ENCODE peak calls at places on chromosomes 5 and 9, in six cellular contexts. N is GM20000, Q is PC-3, M is astrocyte of the cerebellum, R is H9, K is left ventricle myocardium inferior. A is an unnamed sample.

GRCh38 chr5:1817261-1818043 is 16.2 kb downstream of the NDUFS6 start:
- DNase-seq in Q (no peak), K (no peak), R (no peak), M (no peak), N (no peak), A (no peak)

GRCh38 chr5:112933651-112934365 is 11.8 kb upstream of the REEP5 start:
- DNase-seq in K (no peak), R (no peak), N (no peak), Q (peak), M (no peak), A (no peak)

GRCh38 chr9:68692519-68692918 is 12.5 kb upstream of the PIP5K1B start:
- DNase-seq in M (no peak), K (no peak), R (no peak), N (no peak), Q (no peak), A (no peak)

GRCh38 chr9:86329649-86330048 is 24.6 kb downstream of the TUT7 start:
- DNase-seq in N (no peak), M (no peak), Q (no peak), K (no peak), R (no peak), A (no peak)

GRCh38 chr9:134290603-134291451 is 35.4 kb upstream of the RXRA start:
- DNase-seq in R (no peak), K (peak), N (no peak), M (no peak), Q (no peak), A (no peak)

GRCh38 chr9:119368681-119369581 is at the start of gene BRINP1:
- DNase-seq in M (peak), Q (no peak), N (no peak), K (peak), R (peak), A (peak)

GRCh38 chr5:160181965-160182622 is 47.2 kb upstream of the FABP6 start:
- DNase-seq in M (no peak), Q (peak), R (no peak), K (no peak), N (no peak), A (peak)

GRCh38 chr5:135535820-135536801 is at the start of gene NEUROG1:
- DNase-seq in R (peak), M (no peak), K (no peak), Q (no peak), N (no peak), A (peak)

GRCh38 chr5:149757186-149757950 is 27.3 kb downstream of the PPARGC1B start:
- DNase-seq in N (no peak), K (no peak), M (no peak), Q (no peak), R (no peak), A (peak)

GRCh38 chr5:106755789-106756188 is 914.9 kb downstream of the EFNA5 start:
- DNase-seq in M (no peak), N (no peak), Q (no peak), R (no peak), K (no peak), A (no peak)

GRCh38 chr9:130995399-130995941 is 13.5 kb upstream of the LAMC3 start:
- DNase-seq in K (peak), R (no peak), Q (peak), M (peak), N (no peak), A (peak)

GRCh38 chr9:98057095-98057799 is 715 bp downstream of the NANS start:
- DNase-seq in R (no peak), K (no peak), N (no peak), M (no peak), Q (no peak), A (no peak)

DNA sequence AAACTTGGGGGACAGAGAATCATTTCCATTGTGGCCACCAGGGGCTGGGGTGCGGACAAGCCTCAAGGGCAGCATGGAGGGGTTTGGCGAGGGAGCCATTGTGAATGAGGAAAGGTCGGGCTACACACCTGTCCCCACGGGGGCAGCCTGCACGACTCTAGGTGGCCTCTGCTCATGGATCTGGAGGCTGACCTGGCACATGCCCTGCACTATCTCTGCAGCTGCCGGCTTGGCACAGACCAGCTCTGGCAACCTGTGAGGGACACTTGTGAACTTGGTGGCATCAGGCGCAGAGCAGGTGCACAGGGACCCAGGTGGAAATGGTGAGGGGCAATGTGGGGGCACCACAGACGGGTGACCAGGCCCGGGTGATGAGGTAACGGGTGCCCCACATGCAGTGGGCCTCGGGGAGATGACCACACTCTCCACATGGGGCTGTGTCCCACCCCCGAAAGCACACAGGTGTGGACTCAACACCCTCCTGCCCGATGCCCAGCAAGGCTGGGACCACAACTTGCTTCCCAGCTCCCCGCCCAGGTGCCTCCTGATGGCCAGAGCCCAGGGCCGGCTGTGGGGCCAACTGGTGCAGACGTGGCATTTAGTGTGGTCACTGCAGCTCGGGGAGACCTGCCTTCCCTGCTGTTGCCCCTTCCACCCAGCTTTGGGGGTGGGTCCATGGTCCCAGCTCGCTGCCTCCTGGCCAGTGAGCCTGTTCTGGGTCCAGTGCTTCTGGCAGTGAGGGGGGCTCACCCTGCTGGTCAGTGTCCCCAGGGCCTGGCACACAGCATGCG is 60.9 kb upstream of the UBAC1 start:
- DNase-seq in N (no peak), Q (no peak), M (no peak), R (peak), K (peak), A (no peak)
- TF ChIP-seq CTCF in N (no peak), Q (peak), M (peak), R (peak), K (peak), A (no peak)

GRCh38 chr5:94562327-94562971 is 56.0 kb downstream of the KIAA0825 start:
- DNase-seq in R (no peak), Q (peak), M (no peak), N (no peak), K (no peak), A (peak)

DNA sequence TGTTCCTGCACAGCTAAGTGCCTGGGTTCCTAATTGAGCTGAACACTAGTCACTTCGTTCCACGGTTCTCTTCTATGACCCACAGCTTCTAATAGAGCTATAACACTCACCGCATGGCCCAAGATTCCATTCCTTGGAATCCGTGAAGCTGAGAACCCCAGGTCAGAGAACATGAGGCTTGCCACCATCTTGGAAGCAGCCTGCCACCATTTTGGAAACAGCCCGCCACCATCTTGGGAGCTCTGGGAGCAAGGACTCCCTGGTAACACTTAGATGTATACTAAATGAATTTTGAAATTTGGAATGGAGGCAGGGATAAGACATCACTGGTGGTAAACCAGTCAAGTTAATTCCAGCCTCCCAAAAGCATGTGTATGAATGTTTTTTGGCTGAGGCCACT is 60.4 kb downstream of the KIAA0825 start:
- DNase-seq in K (no peak), Q (no peak), R (no peak), M (no peak), N (no peak), A (no peak)
- TF ChIP-seq CTCF in K (no peak), Q (no peak), R (no peak), M (no peak), N (no peak), A (no peak)

GRCh38 chr5:36459191-36460135 is 146.9 kb upstream of the SLC1A3 start:
- DNase-seq in Q (peak), K (no peak), N (no peak), M (no peak), R (peak), A (peak)
- TF ChIP-seq CTCF in Q (peak), K (no peak), N (no peak), M (peak), R (peak), A (peak)

GRCh38 chr9:18438300-18438925 is 35.5 kb upstream of the ADAMTSL1 start:
- DNase-seq in R (peak), N (no peak), Q (no peak), K (peak), M (no peak), A (no peak)

GRCh38 chr9:18442629-18443491 is 31.1 kb upstream of the ADAMTSL1 start:
- DNase-seq in Q (peak), M (peak), R (peak), N (peak), K (peak), A (peak)

GRCh38 chr9:18441245-18441644 is 32.7 kb upstream of the ADAMTSL1 start:
- DNase-seq in K (no peak), Q (no peak), R (no peak), N (peak), M (no peak), A (no peak)

GRCh38 chr9:18438951-18439350 is 35.0 kb upstream of the ADAMTSL1 start:
- DNase-seq in M (no peak), Q (no peak), R (no peak), N (no peak), K (no peak), A (no peak)

DNA sequence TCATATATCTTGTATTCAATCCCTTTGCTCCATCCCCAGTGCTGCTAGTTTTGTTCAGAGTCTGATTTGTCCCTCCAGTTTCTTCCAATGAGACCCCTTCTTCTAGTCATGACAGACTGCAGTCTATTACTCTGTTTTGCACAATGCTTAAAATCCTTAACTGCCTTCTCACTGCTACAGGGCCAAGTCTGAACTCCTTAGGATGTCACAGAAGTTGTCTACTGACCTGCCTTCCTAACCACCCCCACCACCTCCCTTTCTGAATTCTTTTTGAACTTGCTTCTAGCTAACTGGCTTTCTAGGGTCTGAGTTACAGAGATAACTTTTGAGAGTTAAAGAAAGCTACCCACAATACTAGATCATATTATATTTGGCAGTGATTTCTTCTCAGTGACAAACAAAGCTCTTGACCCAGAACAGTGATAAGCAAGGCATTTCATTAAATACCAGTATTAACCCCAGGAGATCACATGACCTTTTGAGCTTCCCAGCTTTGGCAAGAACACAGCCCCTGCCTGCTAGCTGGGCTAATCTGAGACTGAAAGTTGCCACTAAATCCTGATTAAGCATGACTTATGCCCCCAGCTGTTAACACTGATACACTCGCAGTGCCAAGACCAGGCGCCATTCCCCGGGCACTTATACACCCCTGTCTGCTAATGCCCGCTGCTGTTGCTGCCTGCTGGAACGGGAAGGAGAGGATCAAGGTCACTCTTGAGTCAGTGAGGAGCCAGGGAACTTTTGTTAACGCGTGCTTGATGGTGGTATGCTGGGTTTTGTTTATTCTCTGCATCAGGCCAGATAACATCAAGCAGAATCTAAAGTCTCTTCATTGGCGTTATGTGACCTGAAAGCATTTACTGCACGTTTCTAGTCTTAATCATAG is 36.4 kb upstream of the ADAMTSL1 start:
- DNase-seq in R (no peak), K (peak), Q (no peak), M (no peak), N (no peak), A (no peak)
- TF ChIP-seq CTCF in R (no peak), K (no peak), Q (no peak), M (no peak), N (no peak), A (no peak)

GRCh38 chr5:127572930-127573329 is 55.5 kb downstream of the PRRC1 start:
- DNase-seq in M (no peak), R (no peak), N (no peak), Q (peak), K (no peak), A (no peak)
- TF ChIP-seq CTCF in M (peak), R (peak), N (no peak), Q (peak), K (peak), A (no peak)

GRCh38 chr5:107875834-107876233 is 205.1 kb upstream of the EFNA5 start:
- DNase-seq in K (no peak), N (no peak), Q (no peak), M (peak), R (no peak), A (peak)

GRCh38 chr5:107874810-107875209 is 204.1 kb upstream of the EFNA5 start:
- DNase-seq in Q (peak), K (no peak), R (no peak), N (no peak), M (no peak), A (no peak)

GRCh38 chr5:107869459-107870115 is 198.8 kb upstream of the EFNA5 start:
- DNase-seq in M (peak), R (no peak), K (no peak), N (no peak), Q (peak), A (peak)

GRCh38 chr5:107870984-107871383 is 200.2 kb upstream of the EFNA5 start:
- DNase-seq in M (no peak), R (no peak), Q (no peak), K (no peak), N (no peak), A (no peak)

GRCh38 chr5:107873877-107874276 is 203.1 kb upstream of the EFNA5 start:
- DNase-seq in M (no peak), Q (peak), K (no peak), N (no peak), R (no peak), A (no peak)
- TF ChIP-seq CTCF in M (no peak), Q (no peak), K (no peak), N (no peak), R (no peak), A (no peak)